ENCODE peak calls at places on chromosomes 6 and 20, in ten cellular contexts. D, E, U, A, G, V, J, R, K and S are unnamed samples.

GRCh38 chr6:53410508-53411258 is 61.9 kb upstream of the ELOVL5 start:
- DNase-seq in U (peak), A (no peak), K (peak), V (peak), E (peak), G (peak), R (peak), J (peak), D (peak), S (peak)

GRCh38 chr20:37539956-37540455 is 12.3 kb upstream of the BLCAP start:
- DNase-seq in U (no peak), V (no peak), D (no peak), J (no peak), A (no peak), R (no peak), E (peak), G (no peak), K (no peak), S (no peak)

GRCh38 chr6:147974376-147974775 is 368.3 kb upstream of the SASH1 start:
- DNase-seq in V (no peak), E (no peak), A (no peak), U (no peak), K (no peak), G (no peak), D (peak), R (peak), J (peak), S (no peak)

GRCh38 chr20:40687384-40688128 is 1.5 kb downstream of the MAFB start:
- DNase-seq in A (peak), E (peak), K (peak), J (peak), G (peak), V (peak), R (peak), U (no peak), D (peak), S (peak)

GRCh38 chr20:58669287-58670006 is 18.4 kb downstream of the STX16 start:
- DNase-seq in U (no peak), A (no peak), R (no peak), K (no peak), V (no peak), G (peak), J (no peak), E (no peak), D (no peak), S (no peak)

GRCh38 chr6:37974381-37974780 is 154.9 kb downstream of the ZFAND3 start:
- DNase-seq in V (no peak), D (no peak), E (no peak), K (no peak), U (no peak), J (no peak), A (no peak), R (no peak), G (no peak), S (no peak)

GRCh38 chr20:46810442-46811327 is 84.0 kb upstream of the EYA2 start:
- DNase-seq in R (no peak), U (no peak), V (no peak), E (no peak), K (no peak), G (no peak), D (no peak), A (no peak), J (no peak), S (no peak)

GRCh38 chr20:36121981-36122930 is 32.3 kb upstream of the EPB41L1 start:
- DNase-seq in D (no peak), A (peak), G (no peak), R (no peak), V (no peak), U (peak), J (no peak), K (peak), E (no peak), S (no peak)

GRCh38 chr20:61303675-61304074 is 51.6 kb downstream of the CDH4 start:
- DNase-seq in A (no peak), E (no peak), U (no peak), V (no peak), J (no peak), R (no peak), K (peak), G (no peak), D (no peak), S (no peak)
- TF ChIP-seq CTCF in A (no peak), E (no peak), U (no peak), V (no peak), J (no peak), R (no peak), K (no peak), G (no peak), D (no peak), S (no peak)

DNA sequence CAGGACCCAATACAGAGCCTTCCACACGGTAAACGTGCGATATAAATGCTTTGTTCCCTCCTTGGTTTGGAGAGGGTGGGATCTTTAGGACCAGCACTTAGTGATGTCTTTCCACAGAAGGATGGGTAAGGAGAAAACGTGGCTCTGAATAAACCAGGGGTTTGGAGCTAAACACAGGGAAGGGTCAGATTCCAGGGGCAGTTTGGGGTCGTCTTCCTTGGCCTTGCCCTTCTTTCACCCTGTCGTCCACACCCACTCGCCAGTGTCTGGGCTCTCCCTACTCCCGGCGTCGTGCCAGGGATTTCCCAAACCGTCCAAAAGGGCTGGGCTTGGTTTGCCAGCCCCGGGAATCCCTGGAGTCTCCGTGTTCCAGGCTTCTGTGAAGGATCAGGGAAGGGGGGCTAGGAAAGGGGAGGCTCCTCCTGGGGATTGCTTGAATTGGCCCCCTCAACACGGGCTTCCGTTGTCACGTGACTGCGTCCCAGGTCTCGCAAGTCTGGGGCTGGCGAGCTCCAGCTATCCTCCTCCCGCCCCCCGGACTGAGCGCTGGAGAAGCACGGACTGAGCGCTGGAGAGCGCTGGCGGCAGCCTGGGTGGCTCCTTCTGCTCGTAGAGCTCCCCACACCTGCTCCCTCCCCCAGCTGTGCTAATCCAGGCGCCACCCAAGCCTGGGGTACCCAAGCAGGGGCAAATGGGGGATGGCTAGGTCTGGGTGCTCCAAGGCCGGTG is 9.5 kb upstream of the ARMC12 start:
- DNase-seq in D (peak), R (peak), J (peak), K (peak), G (peak), E (peak), U (peak), V (peak), A (peak), S (peak)
- TF ChIP-seq CTCF in D (no peak), R (no peak), J (no peak), K (no peak), G (no peak), E (no peak), U (no peak), V (no peak), A (no peak), S (no peak)

GRCh38 chr6:93419304-93420162 is at the start of gene EPHA7:
- DNase-seq in G (peak), V (peak), E (peak), K (peak), A (peak), R (no peak), J (peak), D (peak), U (peak), S (peak)

GRCh38 chr6:93420163-93420806 is 926 bp upstream of the EPHA7 start:
- DNase-seq in J (no peak), D (no peak), E (no peak), V (no peak), U (no peak), K (no peak), G (no peak), R (no peak), A (no peak), S (peak)

GRCh38 chr6:93418113-93418447 is 1.3 kb downstream of the EPHA7 start:
- DNase-seq in R (no peak), K (no peak), A (no peak), G (no peak), E (no peak), V (no peak), J (no peak), U (no peak), D (no peak), S (peak)

GRCh38 chr6:93417421-93417996 is 1.9 kb downstream of the EPHA7 start:
- DNase-seq in R (no peak), V (no peak), D (no peak), A (peak), E (no peak), U (no peak), K (no peak), J (peak), G (peak), S (peak)

GRCh38 chr6:93418448-93419303 is 683 bp downstream of the EPHA7 start:
- DNase-seq in G (peak), A (peak), J (peak), K (peak), R (no peak), U (peak), E (no peak), V (peak), D (no peak), S (peak)
- TF ChIP-seq CTCF in G (no peak), A (no peak), J (no peak), K (no peak), R (no peak), U (no peak), E (no peak), V (no peak), D (no peak), S (peak)

DNA sequence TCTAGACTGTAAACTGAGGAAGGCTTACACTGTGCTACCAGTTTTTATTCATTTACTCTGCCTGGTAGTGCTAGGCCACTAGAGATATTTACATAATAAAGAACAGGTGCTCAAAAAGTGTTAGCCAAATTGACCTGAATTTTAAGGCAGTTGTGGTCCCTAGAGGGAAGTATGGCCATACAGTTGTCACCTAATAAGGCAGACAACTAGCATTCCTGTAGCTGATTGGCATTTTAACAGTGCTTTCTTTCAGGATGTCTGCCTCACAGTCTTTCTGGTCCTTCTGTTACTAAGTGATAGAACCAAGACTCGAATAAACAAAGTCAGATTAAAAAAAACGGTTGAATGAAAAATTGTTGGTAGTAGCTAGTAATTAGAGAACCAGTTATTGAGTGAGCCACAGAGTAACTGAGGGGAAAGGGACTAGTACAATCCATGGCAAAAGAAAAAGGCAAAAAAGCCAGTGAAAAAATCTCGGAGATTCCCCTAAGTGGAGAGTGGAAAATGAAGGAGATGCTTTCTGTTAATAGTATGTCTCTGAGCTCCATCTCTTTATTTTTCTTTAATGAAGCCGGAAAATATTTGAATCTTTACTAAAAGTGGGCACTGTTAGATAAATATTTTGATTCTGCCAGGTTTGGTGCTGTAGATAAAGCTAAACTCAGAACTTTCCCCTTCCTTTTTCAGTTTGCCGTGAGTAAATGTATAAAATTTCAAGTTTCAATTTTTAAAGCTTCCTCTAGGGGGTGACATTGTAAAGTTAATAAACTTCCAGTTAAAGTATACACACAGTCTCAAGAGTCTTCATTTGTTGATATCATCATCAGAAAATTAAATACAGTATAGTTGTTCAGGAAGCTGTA is 9.1 kb downstream of the VTA1 start:
- DNase-seq in E (no peak), R (peak), U (no peak), K (no peak), J (peak), G (no peak), V (no peak), D (peak), A (no peak), S (peak)
- TF ChIP-seq CTCF in E (peak), R (peak), U (peak), K (peak), J (peak), G (peak), V (peak), D (peak), A (peak), S (no peak)

GRCh38 chr20:38805502-38805957 is at the start of gene PPP1R16B:
- DNase-seq in K (peak), A (peak), D (no peak), G (peak), J (no peak), E (peak), U (peak), R (no peak), V (peak), S (peak)

GRCh38 chr20:38806855-38807655 is 1.6 kb downstream of the PPP1R16B start:
- DNase-seq in D (no peak), J (no peak), A (no peak), E (no peak), K (no peak), G (peak), V (no peak), U (peak), R (no peak), S (no peak)

GRCh38 chr20:38804682-38805501 is 605 bp upstream of the PPP1R16B start:
- DNase-seq in D (no peak), K (peak), V (no peak), G (peak), A (no peak), J (no peak), U (peak), R (no peak), E (no peak), S (peak)

GRCh38 chr20:38804243-38804642 is 1.3 kb upstream of the PPP1R16B start:
- DNase-seq in K (no peak), E (no peak), R (no peak), J (no peak), U (no peak), D (no peak), G (no peak), V (no peak), A (no peak), S (no peak)

GRCh38 chr20:38805958-38806854 is 709 bp downstream of the PPP1R16B start:
- DNase-seq in K (no peak), A (peak), G (peak), J (no peak), R (no peak), D (no peak), E (no peak), V (peak), U (peak), S (peak)
- TF ChIP-seq CTCF in K (no peak), A (no peak), G (peak), J (no peak), R (no peak), D (no peak), E (no peak), V (no peak), U (no peak), S (no peak)

GRCh38 chr6:72042088-72042487 is 155.7 kb downstream of the RIMS1 start:
- DNase-seq in R (no peak), D (no peak), V (no peak), J (no peak), U (no peak), G (no peak), A (no peak), E (no peak), K (no peak), S (no peak)
- TF ChIP-seq CTCF in R (no peak), D (no peak), V (no peak), J (peak), U (no peak), G (peak), A (no peak), E (no peak), K (no peak), S (no peak)